ENCODE peak calls at places on chromosomes 3 and 15, in ten cellular contexts. K, M, J, Q, V, I, H, C, N and P are unnamed samples.

GRCh38 chr3:18302517-18302916 is 122.6 kb downstream of the SATB1 start:
- DNase-seq in I (no peak), V (no peak), J (no peak), K (no peak), M (no peak), C (no peak), Q (no peak), H (peak; percentile 14), N (no peak), P (no peak)

GRCh38 chr3:66253790-66254620 is 33.2 kb downstream of the SLC25A26 start:
- DNase-seq in J (peak; percentile 14), I (no peak), K (no peak), V (no peak), M (no peak), C (no peak), H (no peak), N (peak; percentile 41), Q (no peak), P (no peak)

GRCh38 chr3:63037116-63037515 is 161.9 kb upstream of the CADPS start:
- DNase-seq in M (no peak), V (no peak), K (no peak), I (no peak), J (no peak), H (no peak), C (no peak), Q (no peak), N (no peak), P (no peak)

GRCh38 chr3:151076626-151077025 is 8.8 kb upstream of the MED12L start:
- DNase-seq in C (no peak), M (no peak), I (no peak), N (no peak), H (no peak), Q (no peak), K (no peak), J (no peak), V (no peak), P (no peak)

GRCh38 chr15:101669744-101670143 is 17.6 kb upstream of the TM2D3 start:
- DNase-seq in V (no peak), K (no peak), M (no peak), H (no peak), J (no peak), Q (no peak), C (no peak), I (no peak), N (peak; percentile 43), P (no peak)

GRCh38 chr3:129015388-129016105 is 14.4 kb downstream of the EFCC1 start:
- DNase-seq in M (no peak), Q (peak; percentile 59), H (no peak), I (no peak), N (no peak), V (no peak), K (no peak), C (no peak), J (no peak), P (no peak)

GRCh38 chr3:184284696-184285095 is 8.9 kb downstream of the ECE2 start:
- DNase-seq in N (peak; percentile 80), J (no peak), V (no peak), Q (no peak), C (no peak), H (peak; percentile 26), M (no peak), I (peak; percentile 78), K (no peak), P (peak; percentile 76)

GRCh38 chr15:78322724-78323395 is 17.3 kb upstream of the CRABP1 start:
- DNase-seq in K (no peak), M (no peak), V (no peak), C (no peak), J (no peak), I (no peak), H (no peak), Q (no peak), N (no peak), P (no peak)

GRCh38 chr15:58407786-58408185 is 24.0 kb upstream of the LIPC start:
- DNase-seq in H (no peak), J (no peak), C (no peak), I (no peak), V (no peak), N (no peak), K (no peak), Q (no peak), M (no peak), P (no peak)

GRCh38 chr3:39453134-39453533 is 14.3 kb upstream of the MOBP start:
- DNase-seq in Q (no peak), K (no peak), V (no peak), J (peak; percentile 22), C (no peak), N (no peak), I (no peak), H (no peak), M (no peak), P (no peak)

GRCh38 chr3:14154895-14155432 is 23.4 kb downstream of the XPC start:
- DNase-seq in H (no peak), V (no peak), N (no peak), C (no peak), J (no peak), I (no peak), K (peak; percentile 60), M (no peak), Q (no peak), P (no peak)

GRCh38 chr3:16286161-16286560 is 21.1 kb downstream of the OXNAD1 start:
- DNase-seq in C (peak; percentile 42), V (no peak), Q (no peak), N (no peak), H (no peak), J (no peak), M (no peak), I (no peak), K (no peak), P (no peak)

GRCh38 chr3:117628896-117629295 is 919.3 kb downstream of the TUSC7 start:
- DNase-seq in H (peak; percentile 17), C (no peak), N (peak; percentile 2), K (no peak), J (no peak), I (peak; percentile 72), M (no peak), Q (no peak), V (no peak), P (peak; percentile 36)

GRCh38 chr15:61049934-61050333 is 179.2 kb downstream of the RORA start:
- DNase-seq in C (no peak), I (no peak), H (no peak), N (peak; percentile 85), J (no peak), K (no peak), Q (no peak), M (no peak), V (no peak), P (peak; percentile 43)

GRCh38 chr3:89740881-89741177 is 633.4 kb downstream of the EPHA3 start:
- DNase-seq in V (no peak), I (no peak), J (no peak), C (no peak), N (peak; percentile 19), K (no peak), M (no peak), H (no peak), Q (no peak), P (no peak)

GRCh38 chr3:126984391-126985142 is 1.7 kb downstream of the PLXNA1 start:
- DNase-seq in C (no peak), K (no peak), N (no peak), J (no peak), Q (peak; percentile 14), V (no peak), M (no peak), I (no peak), H (no peak), P (no peak)

GRCh38 chr3:72405943-72406585 is 442.2 kb downstream of the SHQ1 start:
- DNase-seq in K (no peak), V (no peak), M (no peak), J (no peak), I (no peak), Q (no peak), N (no peak), C (no peak), H (no peak), P (no peak)

GRCh38 chr3:181454451-181455027 is 257.2 kb upstream of the SOX2 start:
- DNase-seq in J (no peak), Q (no peak), V (no peak), N (no peak), I (no peak), M (no peak), C (no peak), H (no peak), K (no peak), P (no peak)